ENCODE peak calls at places on chromosome 4, in four cellular contexts. N is cortex of kidney; L is activated effector memory CD4-positive, alpha-beta T cell treated with Interleukin-2 at 50 U/mL for 16 hours; T is occipital lobe. V is an unnamed sample.

GRCh38 chr4:145047151-145047550 is 50.8 kb downstream of the ANAPC10 start:
- DNase-seq in L (no peak), T (no peak), N (no peak), V (no peak)

GRCh38 chr4:71294301-71294700 is 44.5 kb upstream of the SLC4A4 start:
- DNase-seq in L (no peak), T (no peak), N (no peak), V (no peak)

GRCh38 chr4:47372561-47372960 is 90.9 kb downstream of the COMMD8 start:
- DNase-seq in T (no peak), L (no peak), N (no peak), V (no peak)

GRCh38 chr4:2598661-2599654 is 62.5 kb downstream of the FAM193A start:
- DNase-seq in L (no peak), T (no peak), N (no peak), V (no peak)

GRCh38 chr4:4759883-4760282 is 99.6 kb upstream of the MSX1 start:
- DNase-seq in L (no peak), N (no peak), T (no peak), V (no peak)

GRCh38 chr4:2814627-2815026 is 21.7 kb downstream of the SH3BP2 start:
- DNase-seq in L (no peak), T (no peak), N (no peak), V (no peak)

GRCh38 chr4:4969298-4969697 is 50.0 kb downstream of the CYTL1 start:
- DNase-seq in T (no peak), N (no peak), L (no peak), V (no peak)

GRCh38 chr4:26120098-26120795 is 200.6 kb upstream of the RBPJ start:
- DNase-seq in N (no peak), T (no peak), L (no peak), V (no peak)